ENCODE peak calls at places on chromosomes 5 and 9, in eight cellular contexts. O is NCI-H1436; U is occipital lobe; F is CD4-positive, alpha-beta T cell; E is kidney; T is GM20000; V is neural progenitor cell; H is astrocyte of the spinal cord. J is an unnamed sample.

GRCh38 chr5:6261668-6262067 is 116.7 kb downstream of the MED10 start:
- DNase-seq in O (no peak), U (no peak), F (no peak), E (no peak), T (no peak), V (no peak), H (no peak), J (no peak)

GRCh38 chr5:79694652-79695051 is 5.0 kb downstream of the CMYA5 start:
- DNase-seq in O (no peak), U (no peak), F (no peak), E (no peak), T (no peak), V (no peak), H (no peak), J (no peak)

GRCh38 chr5:140988036-140988997 is 22.0 kb downstream of the PCDHAC2 start:
- DNase-seq in O (no peak), U (no peak), F (no peak), E (no peak), T (no peak), V (no peak), H (no peak), J (no peak)

GRCh38 chr9:93600504-93600903 is 24.1 kb downstream of the PHF2 start:
- DNase-seq in O (no peak), U (no peak), F (no peak), E (no peak), T (no peak), V (no peak), H (no peak), J (no peak)

GRCh38 chr5:175034924-175035323 is 310.5 kb downstream of the MSX2 start:
- DNase-seq in O (no peak), U (no peak), F (no peak), E (no peak), T (no peak), V (no peak), H (no peak), J (no peak)

GRCh38 chr9:136433043-136433715 is 6.5 kb downstream of the INPP5E start:
- DNase-seq in O (no peak), U (no peak), F (no peak), E (peak), T (no peak), V (no peak), H (no peak), J (no peak)

GRCh38 chr9:14344846-14345585 is 31.1 kb upstream of the NFIB start:
- DNase-seq in O (no peak), U (no peak), F (no peak), E (no peak), T (no peak), V (peak), H (no peak), J (no peak)

GRCh38 chr5:5192681-5193080 is 52.6 kb downstream of the ADAMTS16 start:
- DNase-seq in O (no peak), U (no peak), F (no peak), E (no peak), T (no peak), V (no peak), H (no peak), J (no peak)

GRCh38 chr9:32426278-32426939 is 42.0 kb downstream of the ACO1 start:
- DNase-seq in O (no peak), U (no peak), F (no peak), E (no peak), T (no peak), V (no peak), H (peak), J (no peak)

GRCh38 chr5:163496286-163496685 is 9.1 kb upstream of the MAT2B start:
- DNase-seq in O (no peak), U (no peak), F (no peak), E (no peak), T (no peak), V (no peak), H (no peak), J (no peak)

GRCh38 chr9:77751341-77752091 is 103.4 kb upstream of the GNA14 start:
- DNase-seq in O (peak), U (no peak), F (no peak), E (no peak), T (peak), V (peak), H (peak), J (peak)

GRCh38 chr5:134447815-134448520 is 36.3 kb upstream of the CDKN2AIPNL start:
- DNase-seq in O (no peak), U (no peak), F (no peak), E (no peak), T (no peak), V (no peak), H (no peak), J (no peak)

GRCh38 chr5:103375356-103375755 is 116.8 kb downstream of the MACIR start:
- DNase-seq in O (no peak), U (no peak), F (no peak), E (no peak), T (no peak), V (no peak), H (peak), J (no peak)

GRCh38 chr5:19605846-19606407 is 382.1 kb downstream of the CDH18 start:
- DNase-seq in O (no peak), U (no peak), F (no peak), E (no peak), T (no peak), V (no peak), H (no peak), J (no peak)

GRCh38 chr9:130997925-130998595 is 10.9 kb upstream of the LAMC3 start:
- DNase-seq in O (peak), U (no peak), F (no peak), E (no peak), T (peak), V (peak), H (peak), J (no peak)

GRCh38 chr5:15064396-15064795 is 192.8 kb upstream of the ANKH start:
- DNase-seq in O (no peak), U (no peak), F (no peak), E (no peak), T (no peak), V (no peak), H (no peak), J (no peak)

GRCh38 chr9:2494571-2494970 is 127.0 kb upstream of the VLDLR start:
- DNase-seq in O (no peak), U (no peak), F (no peak), E (no peak), T (no peak), V (no peak), H (peak), J (no peak)

GRCh38 chr5:156473271-156473935 is 146.4 kb downstream of the SGCD start:
- DNase-seq in O (no peak), U (no peak), F (no peak), E (no peak), T (no peak), V (no peak), H (peak), J (no peak)

GRCh38 chr9:129331772-129332512 is 153.9 kb upstream of the IER5L start:
- DNase-seq in O (no peak), U (no peak), F (no peak), E (no peak), T (no peak), V (no peak), H (no peak), J (no peak)

GRCh38 chr5:14569948-14570691 is 11.5 kb upstream of the OTULINL start:
- DNase-seq in O (no peak), U (no peak), F (no peak), E (no peak), T (no peak), V (no peak), H (no peak), J (no peak)

GRCh38 chr5:81425569-81425968 is 31.6 kb upstream of the ACOT12 start:
- DNase-seq in O (peak), U (no peak), F (no peak), E (no peak), T (peak), V (peak), H (peak), J (peak)

GRCh38 chr5:124816381-124816780 is 69.9 kb upstream of the ZNF608 start:
- DNase-seq in O (no peak), U (no peak), F (no peak), E (no peak), T (no peak), V (no peak), H (no peak), J (no peak)

GRCh38 chr9:125681657-125682056 is 25.4 kb downstream of the MAPKAP1 start:
- DNase-seq in O (no peak), U (no peak), F (no peak), E (no peak), T (no peak), V (no peak), H (no peak), J (no peak)

GRCh38 chr9:92164490-92164889 is 49.3 kb upstream of the SPTLC1 start:
- DNase-seq in O (no peak), U (no peak), F (no peak), E (no peak), T (no peak), V (no peak), H (no peak), J (no peak)

GRCh38 chr9:131799177-131799823 is 59.4 kb upstream of the RAPGEF1 start:
- DNase-seq in O (no peak), U (no peak), F (peak), E (no peak), T (peak), V (peak), H (peak), J (no peak)

GRCh38 chr5:139272471-139273321 is 20.8 kb upstream of the MATR3 start:
- DNase-seq in O (no peak), U (no peak), F (no peak), E (no peak), T (no peak), V (no peak), H (peak), J (peak)

GRCh38 chr9:79446540-79447307 is 125.0 kb upstream of the TLE4 start:
- DNase-seq in O (no peak), U (no peak), F (no peak), E (no peak), T (no peak), V (no peak), H (no peak), J (no peak)

GRCh38 chr5:160507181-160507811 is 85.6 kb downstream of the PTTG1 start:
- DNase-seq in O (no peak), U (peak), F (no peak), E (no peak), T (no peak), V (no peak), H (peak), J (no peak)

GRCh38 chr9:134224827-134225154 is 60.4 kb upstream of the RNU6ATAC start:
- DNase-seq in O (no peak), U (no peak), F (no peak), E (no peak), T (no peak), V (no peak), H (no peak), J (no peak)

J was measured in NCI-H2227 treated with DMSO at 0.1 percent for 48 hours.